ENCODE peak calls at places on chromosomes 13 and 19, in eight cellular contexts. D is activated naive CD4-positive, alpha-beta T cell; Y is NCI-H748 treated with DMSO at 0.1 percent for 48 hours; T is NCI-H1417; M is fibroblast of the aortic adventitia; A is Peyer's patch; O is NCI-H1092 treated with DMSO at 0.1 percent for 48 hours; S is nephron progenitor cell. Q is an unnamed sample.

GRCh38 chr13:106917024-106917491 is 349.1 kb upstream of the ARGLU1 start:
- DNase-seq in D (no peak), S (no peak), A (no peak), O (no peak), T (no peak), Y (no peak), M (no peak), Q (no peak)

GRCh38 chr19:47239610-47240296 is 8.8 kb upstream of the BBC3 start:
- DNase-seq in T (no peak), S (peak), D (no peak), Y (peak), M (no peak), O (peak), A (peak), Q (peak)

GRCh38 chr19:30406220-30406944 is 34.2 kb downstream of the ZNF536 start:
- DNase-seq in S (peak), O (no peak), T (no peak), M (no peak), Y (no peak), D (no peak), A (no peak), Q (no peak)

GRCh38 chr19:55437410-55437809 is 5.7 kb downstream of the SHISA7 start:
- DNase-seq in M (peak), A (no peak), T (peak), Y (no peak), O (no peak), S (peak), D (no peak), Q (peak)

GRCh38 chr19:9306443-9306842 is 3.2 kb downstream of the ZNF699 start:
- DNase-seq in S (no peak), O (no peak), M (peak), T (no peak), Y (no peak), A (no peak), D (no peak), Q (peak)

GRCh38 chr13:103639326-103639725 is 573.1 kb upstream of the SLC10A2 start:
- DNase-seq in D (no peak), T (no peak), S (no peak), M (no peak), Y (no peak), O (no peak), A (no peak), Q (no peak)

GRCh38 chr19:2719910-2720776 is 1.0 kb downstream of the DIRAS1 start:
- DNase-seq in T (no peak), O (no peak), Y (no peak), A (no peak), M (peak), S (peak), D (no peak), Q (no peak)

GRCh38 chr13:77565635-77566034 is 30.1 kb downstream of the SCEL start:
- DNase-seq in D (no peak), Y (peak), O (peak), M (peak), T (peak), S (no peak), A (no peak), Q (peak)

GRCh38 chr13:42577538-42577937 is 3.6 kb downstream of the TNFSF11 start:
- DNase-seq in D (no peak), O (no peak), Y (no peak), A (no peak), S (no peak), M (no peak), T (no peak), Q (no peak)

GRCh38 chr19:54469496-54469934 is 3.6 kb downstream of the CDC42EP5 start:
- DNase-seq in Y (no peak), M (no peak), T (no peak), O (no peak), A (peak), S (no peak), D (no peak), Q (no peak)

GRCh38 chr19:533485-534058 is 2.0 kb downstream of the CDC34 start:
- DNase-seq in S (no peak), D (no peak), M (no peak), A (no peak), Y (no peak), T (no peak), O (no peak), Q (no peak)

GRCh38 chr13:96089749-96090239 is at the start of gene HS6ST3:
- DNase-seq in T (peak), O (peak), D (no peak), Y (peak), M (no peak), S (peak), A (no peak), Q (no peak)

GRCh38 chr19:55657004-55657747 is 2.3 kb downstream of the U2AF2 start:
- DNase-seq in T (no peak), D (no peak), Y (no peak), S (no peak), A (no peak), M (no peak), O (no peak), Q (no peak)

GRCh38 chr19:29293736-29294342 is 80.9 kb upstream of the UQCRFS1 start:
- DNase-seq in T (no peak), O (no peak), A (no peak), D (no peak), S (no peak), M (no peak), Y (no peak), Q (no peak)

GRCh38 chr19:29665215-29665825 is at the start of gene PLEKHF1:
- DNase-seq in T (peak), O (peak), A (peak), S (peak), M (peak), D (peak), Y (peak), Q (peak)

GRCh38 chr13:53411443-53411842 is 382.8 kb downstream of the OLFM4 start:
- DNase-seq in M (no peak), Y (peak), A (no peak), O (peak), T (no peak), D (no peak), S (no peak), Q (no peak)

GRCh38 chr13:61414136-61414535 is 1.5 kb downstream of the PCDH20 start:
- DNase-seq in T (no peak), M (no peak), A (no peak), O (no peak), Y (no peak), S (no peak), D (no peak), Q (no peak)

GRCh38 chr19:42255766-42256750 is 1.1 kb upstream of the ERF start:
- DNase-seq in D (no peak), A (no peak), M (peak), T (peak), Y (peak), S (peak), O (peak), Q (peak)

GRCh38 chr13:70249332-70250064 is 141.2 kb upstream of the KLHL1 start:
- DNase-seq in T (no peak), M (no peak), D (no peak), A (no peak), Y (peak), O (no peak), S (no peak), Q (peak)

GRCh38 chr13:79775830-79776229 is 294.9 kb downstream of the NDFIP2 start:
- DNase-seq in A (peak), M (peak), Y (peak), S (no peak), D (no peak), T (no peak), O (peak), Q (peak)

GRCh38 chr13:112928958-112929777 is 39.8 kb upstream of the MCF2L start:
- DNase-seq in D (no peak), T (peak), S (no peak), A (peak), Y (peak), O (peak), M (peak), Q (peak)

GRCh38 chr13:59978862-59979261 is 184.9 kb downstream of the DIAPH3 start:
- DNase-seq in O (no peak), M (no peak), A (no peak), S (no peak), T (no peak), D (no peak), Y (no peak), Q (no peak)